ENCODE peak calls at places on chromosomes 16 and 17, in six cellular contexts. One of them, this sample, is unnamed.

GRCh38 chr17:9928601-9929341 is 23.7 kb upstream of the RCVRN start:
- DNase-seq in dorsolateral prefrontal cortex: peak
- DNase-seq in lower leg skin: no peak
- DNase-seq in GM12865: peak
- DNase-seq in choroid plexus epithelial cell: peak
- DNase-seq in A549: peak
- DNase-seq in this sample: peak

GRCh38 chr16:46801428-46802049 is 29.4 kb downstream of the C16orf87 start:
- DNase-seq in dorsolateral prefrontal cortex: no peak
- DNase-seq in lower leg skin: no peak
- DNase-seq in GM12865: no peak
- DNase-seq in choroid plexus epithelial cell: peak
- DNase-seq in A549: peak
- DNase-seq in this sample: no peak

GRCh38 chr17:2123467-2124251 is 68.8 kb downstream of the HIC1 start:
- DNase-seq in dorsolateral prefrontal cortex: no peak
- DNase-seq in lower leg skin: peak
- DNase-seq in GM12865: no peak
- DNase-seq in choroid plexus epithelial cell: peak
- DNase-seq in A549: no peak
- DNase-seq in this sample: no peak

GRCh38 chr17:44808156-44808555 is 21.9 kb downstream of the GJC1 start:
- DNase-seq in dorsolateral prefrontal cortex: no peak
- DNase-seq in lower leg skin: peak
- DNase-seq in GM12865: no peak
- DNase-seq in choroid plexus epithelial cell: no peak
- DNase-seq in A549: no peak
- DNase-seq in this sample: no peak

GRCh38 chr17:77440571-77440981 is 299.8 kb downstream of the SEC14L1 start:
- DNase-seq in dorsolateral prefrontal cortex: peak
- DNase-seq in lower leg skin: no peak
- DNase-seq in GM12865: peak
- DNase-seq in choroid plexus epithelial cell: no peak
- DNase-seq in A549: no peak
- DNase-seq in this sample: peak

GRCh38 chr16:88655733-88656281 is 5.0 kb upstream of the CYBA start:
- DNase-seq in dorsolateral prefrontal cortex: no peak
- DNase-seq in lower leg skin: no peak
- DNase-seq in GM12865: no peak
- DNase-seq in choroid plexus epithelial cell: no peak
- DNase-seq in A549: no peak
- DNase-seq in this sample: no peak

GRCh38 chr16:65769055-65769465 is 597.4 kb upstream of the CDH5 start:
- DNase-seq in dorsolateral prefrontal cortex: no peak
- DNase-seq in lower leg skin: no peak
- DNase-seq in GM12865: peak
- DNase-seq in choroid plexus epithelial cell: peak
- DNase-seq in A549: no peak
- DNase-seq in this sample: no peak

GRCh38 chr16:13439766-13440165 is 480.2 kb upstream of the ERCC4 start:
- DNase-seq in dorsolateral prefrontal cortex: no peak
- DNase-seq in lower leg skin: no peak
- DNase-seq in GM12865: no peak
- DNase-seq in choroid plexus epithelial cell: no peak
- DNase-seq in A549: no peak
- DNase-seq in this sample: no peak

GRCh38 chr16:29765167-29766032 is 12.7 kb upstream of the ZG16 start:
- DNase-seq in dorsolateral prefrontal cortex: no peak
- DNase-seq in lower leg skin: no peak
- DNase-seq in GM12865: no peak
- DNase-seq in choroid plexus epithelial cell: no peak
- DNase-seq in A549: no peak
- DNase-seq in this sample: no peak

GRCh38 chr17:2384439-2385127 is 16.3 kb downstream of the MNT start:
- DNase-seq in dorsolateral prefrontal cortex: no peak
- DNase-seq in lower leg skin: no peak
- DNase-seq in GM12865: no peak
- DNase-seq in choroid plexus epithelial cell: no peak
- DNase-seq in A549: no peak
- DNase-seq in this sample: no peak

GRCh38 chr17:2011421-2012371 is 13.4 kb downstream of the RTN4RL1 start:
- DNase-seq in dorsolateral prefrontal cortex: no peak
- DNase-seq in lower leg skin: peak
- DNase-seq in GM12865: no peak
- DNase-seq in choroid plexus epithelial cell: peak
- DNase-seq in A549: no peak
- DNase-seq in this sample: no peak

GRCh38 chr17:32256012-32256694 is 9.5 kb upstream of the RHBDL3 start:
- DNase-seq in dorsolateral prefrontal cortex: no peak
- DNase-seq in lower leg skin: no peak
- DNase-seq in GM12865: no peak
- DNase-seq in choroid plexus epithelial cell: no peak
- DNase-seq in A549: no peak
- DNase-seq in this sample: no peak

GRCh38 chr16:68802190-68802589 is 41.1 kb upstream of the TANGO6 start:
- DNase-seq in dorsolateral prefrontal cortex: no peak
- DNase-seq in lower leg skin: no peak
- DNase-seq in GM12865: no peak
- DNase-seq in choroid plexus epithelial cell: peak
- DNase-seq in A549: no peak
- DNase-seq in this sample: no peak

GRCh38 chr17:13931111-13931526 is 138.2 kb upstream of the COX10 start:
- DNase-seq in dorsolateral prefrontal cortex: no peak
- DNase-seq in lower leg skin: no peak
- DNase-seq in GM12865: no peak
- DNase-seq in choroid plexus epithelial cell: peak
- DNase-seq in A549: no peak
- DNase-seq in this sample: no peak

GRCh38 chr17:39705786-39706348 is 6.0 kb downstream of the ERBB2 start:
- DNase-seq in dorsolateral prefrontal cortex: no peak
- DNase-seq in lower leg skin: no peak
- DNase-seq in GM12865: no peak
- DNase-seq in choroid plexus epithelial cell: no peak
- DNase-seq in A549: no peak
- DNase-seq in this sample: no peak

GRCh38 chr17:15502315-15503112 is 35.1 kb upstream of the CDRT4 start:
- DNase-seq in dorsolateral prefrontal cortex: peak
- DNase-seq in lower leg skin: peak
- DNase-seq in GM12865: peak
- DNase-seq in choroid plexus epithelial cell: peak
- DNase-seq in A549: peak
- DNase-seq in this sample: peak

GRCh38 chr17:35548978-35549377 is 11.5 kb upstream of the SLFN12L start:
- DNase-seq in dorsolateral prefrontal cortex: no peak
- DNase-seq in lower leg skin: no peak
- DNase-seq in GM12865: no peak
- DNase-seq in choroid plexus epithelial cell: no peak
- DNase-seq in A549: no peak
- DNase-seq in this sample: no peak

GRCh38 chr16:70712942-70713341 is 27.1 kb upstream of the MTSS2 start:
- DNase-seq in dorsolateral prefrontal cortex: no peak
- DNase-seq in lower leg skin: no peak
- DNase-seq in GM12865: no peak
- DNase-seq in choroid plexus epithelial cell: no peak
- DNase-seq in A549: no peak
- DNase-seq in this sample: no peak

GRCh38 chr17:81263371-81264181 is 24.5 kb downstream of the NDUFAF8 start:
- DNase-seq in dorsolateral prefrontal cortex: no peak
- DNase-seq in lower leg skin: no peak
- DNase-seq in GM12865: no peak
- DNase-seq in choroid plexus epithelial cell: no peak
- DNase-seq in A549: no peak
- DNase-seq in this sample: no peak

GRCh38 chr16:21599158-21599993 is at the start of gene METTL9:
- DNase-seq in dorsolateral prefrontal cortex: peak
- DNase-seq in lower leg skin: peak
- DNase-seq in GM12865: peak
- DNase-seq in choroid plexus epithelial cell: peak
- DNase-seq in A549: peak
- DNase-seq in this sample: peak

GRCh38 chr16:21598676-21599157 is 660 bp upstream of the METTL9 start:
- DNase-seq in dorsolateral prefrontal cortex: no peak
- DNase-seq in lower leg skin: no peak
- DNase-seq in GM12865: peak
- DNase-seq in choroid plexus epithelial cell: peak
- DNase-seq in A549: no peak
- DNase-seq in this sample: no peak

GRCh38 chr16:21599994-21600773 is 807 bp downstream of the METTL9 start:
- DNase-seq in dorsolateral prefrontal cortex: no peak
- DNase-seq in lower leg skin: no peak
- DNase-seq in GM12865: peak
- DNase-seq in choroid plexus epithelial cell: peak
- DNase-seq in A549: peak
- DNase-seq in this sample: peak

GRCh38 chr16:21603920-21604319 is 4.5 kb downstream of the METTL9 start:
- DNase-seq in dorsolateral prefrontal cortex: no peak
- DNase-seq in lower leg skin: no peak
- DNase-seq in GM12865: no peak
- DNase-seq in choroid plexus epithelial cell: no peak
- DNase-seq in A549: no peak
- DNase-seq in this sample: no peak

GRCh38 chr16:21602785-21603184 is 3.4 kb downstream of the METTL9 start:
- DNase-seq in dorsolateral prefrontal cortex: no peak
- DNase-seq in lower leg skin: no peak
- DNase-seq in GM12865: no peak
- DNase-seq in choroid plexus epithelial cell: no peak
- DNase-seq in A549: no peak
- DNase-seq in this sample: no peak
- TF ChIP-seq CTCF in dorsolateral prefrontal cortex: no peak
- TF ChIP-seq CTCF in lower leg skin: no peak
- TF ChIP-seq CTCF in GM12865: no peak
- TF ChIP-seq CTCF in choroid plexus epithelial cell: no peak
- TF ChIP-seq CTCF in A549: no peak
- TF ChIP-seq CTCF in this sample: no peak

DNA sequence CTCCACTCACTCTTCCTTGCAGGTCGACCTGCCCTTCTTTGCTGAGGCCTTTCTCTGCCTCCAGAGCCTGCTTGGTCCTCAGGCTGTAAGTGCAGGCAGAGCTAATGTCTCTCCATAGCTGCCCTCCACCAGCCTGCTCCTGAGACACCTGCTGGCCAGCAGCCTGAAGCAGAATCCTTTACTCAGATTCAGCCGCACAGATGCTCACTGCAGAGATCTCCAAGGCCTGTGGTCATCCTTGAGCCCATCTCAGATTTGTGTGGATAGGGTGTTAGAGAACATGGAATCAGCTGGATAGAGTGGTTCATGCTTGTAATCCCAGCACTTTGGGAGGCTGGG is 11.5 kb downstream of the DEXI start:
- DNase-seq in dorsolateral prefrontal cortex: no peak
- DNase-seq in lower leg skin: no peak
- DNase-seq in GM12865: no peak
- DNase-seq in choroid plexus epithelial cell: no peak
- DNase-seq in A549: no peak
- DNase-seq in this sample: peak
- TF ChIP-seq CTCF in dorsolateral prefrontal cortex: no peak
- TF ChIP-seq CTCF in lower leg skin: no peak
- TF ChIP-seq CTCF in GM12865: no peak
- TF ChIP-seq CTCF in choroid plexus epithelial cell: no peak
- TF ChIP-seq CTCF in A549: no peak
- TF ChIP-seq CTCF in this sample: no peak

GRCh38 chr16:20851601-20852000 is 45.3 kb downstream of the REXO5 start:
- DNase-seq in dorsolateral prefrontal cortex: peak
- DNase-seq in lower leg skin: peak
- DNase-seq in GM12865: no peak
- DNase-seq in choroid plexus epithelial cell: peak
- DNase-seq in A549: peak
- DNase-seq in this sample: no peak
- TF ChIP-seq CTCF in dorsolateral prefrontal cortex: no peak
- TF ChIP-seq CTCF in lower leg skin: no peak
- TF ChIP-seq CTCF in GM12865: no peak
- TF ChIP-seq CTCF in choroid plexus epithelial cell: no peak
- TF ChIP-seq CTCF in A549: no peak
- TF ChIP-seq CTCF in this sample: no peak

DNA sequence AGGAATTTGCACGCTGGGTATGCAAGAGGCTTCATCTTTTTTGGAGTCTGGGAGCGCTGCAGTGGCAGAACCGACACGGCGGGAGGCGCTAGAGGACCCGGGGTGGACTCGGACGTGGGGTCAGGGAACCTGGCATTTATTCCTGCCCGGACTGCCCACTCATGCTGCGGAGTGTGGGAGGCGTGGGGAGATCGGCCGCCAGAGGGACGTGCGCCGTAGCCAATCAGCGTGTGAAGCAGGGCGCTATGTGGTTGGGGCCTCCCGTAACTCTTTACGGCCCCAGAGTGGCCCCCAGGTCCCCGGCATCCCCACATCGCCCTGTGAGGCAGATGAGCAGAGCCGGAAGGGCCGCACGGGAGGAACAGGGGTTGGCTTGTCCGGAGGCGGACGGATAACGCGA is 11.2 kb downstream of the FLYWCH2 start:
- DNase-seq in dorsolateral prefrontal cortex: no peak
- DNase-seq in lower leg skin: no peak
- DNase-seq in GM12865: no peak
- DNase-seq in choroid plexus epithelial cell: no peak
- DNase-seq in A549: no peak
- DNase-seq in this sample: no peak
- TF ChIP-seq CTCF in dorsolateral prefrontal cortex: no peak
- TF ChIP-seq CTCF in lower leg skin: no peak
- TF ChIP-seq CTCF in GM12865: no peak
- TF ChIP-seq CTCF in choroid plexus epithelial cell: no peak
- TF ChIP-seq CTCF in A549: no peak
- TF ChIP-seq CTCF in this sample: no peak

GRCh38 chr16:85550422-85551318 is 62.5 kb upstream of the GSE1 start:
- DNase-seq in dorsolateral prefrontal cortex: no peak
- DNase-seq in lower leg skin: no peak
- DNase-seq in GM12865: no peak
- DNase-seq in choroid plexus epithelial cell: no peak
- DNase-seq in A549: no peak
- DNase-seq in this sample: no peak
- TF ChIP-seq CTCF in dorsolateral prefrontal cortex: peak
- TF ChIP-seq CTCF in lower leg skin: no peak
- TF ChIP-seq CTCF in GM12865: no peak
- TF ChIP-seq CTCF in choroid plexus epithelial cell: peak
- TF ChIP-seq CTCF in A549: no peak
- TF ChIP-seq CTCF in this sample: no peak

GRCh38 chr17:72661093-72661944 is 431.2 kb downstream of the SLC39A11 start:
- DNase-seq in dorsolateral prefrontal cortex: no peak
- DNase-seq in lower leg skin: no peak
- DNase-seq in GM12865: no peak
- DNase-seq in choroid plexus epithelial cell: no peak
- DNase-seq in A549: no peak
- DNase-seq in this sample: no peak
- TF ChIP-seq CTCF in dorsolateral prefrontal cortex: no peak
- TF ChIP-seq CTCF in lower leg skin: no peak
- TF ChIP-seq CTCF in GM12865: no peak
- TF ChIP-seq CTCF in choroid plexus epithelial cell: peak
- TF ChIP-seq CTCF in A549: peak
- TF ChIP-seq CTCF in this sample: peak

This sample was measured in glutamatergic neuron.